ENCODE peak calls at places on chromosomes 1 and 21, in eight cellular contexts. S, E, Y, R, M, B, I and Z are unnamed samples.

GRCh38 chr1:161099090-161099802 is 1.1 kb downstream of the KLHDC9 start:
- DNase-seq in S (no peak), E (no peak), Y (no peak), R (no peak), M (no peak), B (no peak), I (no peak), Z (no peak)

GRCh38 chr1:112954059-112954458 is 1.9 kb downstream of the SLC16A1 start:
- DNase-seq in S (no peak), E (no peak), Y (no peak), R (no peak), M (no peak), B (no peak), I (no peak), Z (no peak)

GRCh38 chr1:207241164-207241934 is 80.1 kb upstream of the CD55 start:
- DNase-seq in S (no peak), E (peak), Y (no peak), R (no peak), M (peak), B (no peak), I (no peak), Z (no peak)

GRCh38 chr1:93716974-93717373 is 35.3 kb upstream of the BCAR3 start:
- DNase-seq in S (no peak), E (no peak), Y (no peak), R (no peak), M (peak), B (no peak), I (no peak), Z (no peak)

GRCh38 chr1:61708953-61709907 is 15.7 kb downstream of the TM2D1 start:
- DNase-seq in S (no peak), E (peak), Y (no peak), R (no peak), M (no peak), B (no peak), I (no peak), Z (no peak)

GRCh38 chr21:24023402-24023801 is 1583.9 kb downstream of the MRPL39 start:
- DNase-seq in S (no peak), E (no peak), Y (no peak), R (no peak), M (no peak), B (no peak), I (no peak), Z (no peak)

GRCh38 chr1:153375511-153375910 is at the start of gene S100A12:
- DNase-seq in S (no peak), E (peak), Y (peak), R (no peak), M (peak), B (no peak), I (no peak), Z (no peak)

GRCh38 chr1:50109647-50110075 is 941 bp downstream of the ELAVL4 start:
- DNase-seq in S (no peak), E (no peak), Y (peak), R (no peak), M (no peak), B (no peak), I (no peak), Z (no peak)

GRCh38 chr1:155695107-155695506 is 6.2 kb downstream of the DAP3 start:
- DNase-seq in S (no peak), E (no peak), Y (peak), R (no peak), M (no peak), B (peak), I (no peak), Z (no peak)

GRCh38 chr1:25472494-25472893 is 41.8 kb downstream of the MACO1 start:
- DNase-seq in S (no peak), E (no peak), Y (no peak), R (no peak), M (no peak), B (no peak), I (no peak), Z (no peak)

GRCh38 chr1:248752119-248752931 is 3.2 kb downstream of the LYPD8 start:
- DNase-seq in S (no peak), E (no peak), Y (no peak), R (no peak), M (peak), B (no peak), I (no peak), Z (no peak)

GRCh38 chr1:230899845-230900251 is 31.5 kb upstream of the C1orf198 start:
- DNase-seq in S (no peak), E (no peak), Y (peak), R (no peak), M (no peak), B (no peak), I (no peak), Z (no peak)

GRCh38 chr21:26842976-26843911 is 2.0 kb downstream of the ADAMTS1 start:
- DNase-seq in S (peak), E (peak), Y (peak), R (peak), M (peak), B (peak), I (peak), Z (peak)

GRCh38 chr21:26840912-26841311 is 4.3 kb downstream of the ADAMTS1 start:
- DNase-seq in S (peak), E (no peak), Y (peak), R (peak), M (peak), B (no peak), I (peak), Z (no peak)

GRCh38 chr21:26842300-26842699 is 2.9 kb downstream of the ADAMTS1 start:
- DNase-seq in S (no peak), E (no peak), Y (no peak), R (no peak), M (no peak), B (no peak), I (no peak), Z (peak)

GRCh38 chr21:26837539-26837938 is 7.7 kb downstream of the ADAMTS1 start:
- DNase-seq in S (no peak), E (no peak), Y (no peak), R (no peak), M (no peak), B (no peak), I (no peak), Z (no peak)

GRCh38 chr21:26840206-26840605 is 5.0 kb downstream of the ADAMTS1 start:
- DNase-seq in S (no peak), E (no peak), Y (no peak), R (no peak), M (no peak), B (no peak), I (no peak), Z (no peak)
- H3K27ac ChIP-seq in S (peak), E (no peak), Y (no peak), R (peak), M (no peak), B (no peak), I (peak), Z (peak)

GRCh38 chr1:111198836-111199235 is 1.6 kb downstream of the DENND2D start:
- DNase-seq in S (no peak), E (no peak), Y (no peak), R (no peak), M (no peak), B (no peak), I (no peak), Z (no peak)

GRCh38 chr1:111200802-111201161 is 336 bp upstream of the DENND2D start:
- DNase-seq in S (no peak), E (no peak), Y (no peak), R (no peak), M (no peak), B (no peak), I (no peak), Z (no peak)

GRCh38 chr1:111201275-111202090 is 1.0 kb upstream of the DENND2D start:
- DNase-seq in S (no peak), E (no peak), Y (no peak), R (no peak), M (no peak), B (no peak), I (no peak), Z (no peak)

GRCh38 chr1:111199329-111199728 is 1.1 kb downstream of the DENND2D start:
- DNase-seq in S (no peak), E (no peak), Y (no peak), R (no peak), M (no peak), B (no peak), I (no peak), Z (no peak)

GRCh38 chr1:111199881-111200801 is at the start of gene DENND2D:
- DNase-seq in S (peak), E (peak), Y (peak), R (peak), M (no peak), B (peak), I (no peak), Z (peak)
- TF ChIP-seq POLR2A in S (peak), E (no peak), Y (no peak), R (no peak), M (no peak), B (no peak), I (no peak), Z (no peak)

GRCh38 chr1:98103617-98104284 is 182.9 kb upstream of the DPYD start:
- DNase-seq in S (no peak), E (no peak), Y (no peak), R (no peak), M (peak), B (no peak), I (no peak), Z (no peak)

GRCh38 chr1:98099501-98099900 is 178.7 kb upstream of the DPYD start:
- DNase-seq in S (no peak), E (no peak), Y (no peak), R (no peak), M (no peak), B (no peak), I (no peak), Z (no peak)

GRCh38 chr1:98102369-98103030 is 181.7 kb upstream of the DPYD start:
- DNase-seq in S (no peak), E (no peak), Y (no peak), R (no peak), M (no peak), B (no peak), I (no peak), Z (no peak)

GRCh38 chr1:98098473-98098872 is 177.6 kb upstream of the DPYD start:
- DNase-seq in S (no peak), E (no peak), Y (no peak), R (no peak), M (no peak), B (no peak), I (no peak), Z (no peak)

GRCh38 chr1:98101364-98101763 is 180.5 kb upstream of the DPYD start:
- DNase-seq in S (no peak), E (no peak), Y (no peak), R (no peak), M (no peak), B (no peak), I (no peak), Z (no peak)
- H3K27ac ChIP-seq in S (no peak), E (no peak), Y (no peak), R (no peak), M (no peak), B (no peak), I (no peak), Z (no peak)

GRCh38 chr1:246836169-246836568 is 95.6 kb downstream of the AHCTF1 start:
- DNase-seq in S (no peak), E (no peak), Y (no peak), R (no peak), M (no peak), B (no peak), I (no peak), Z (no peak)
- TF ChIP-seq POLR2A in S (no peak), E (no peak), Y (no peak), R (no peak), M (no peak), B (no peak), I (no peak), Z (no peak)

DNA sequence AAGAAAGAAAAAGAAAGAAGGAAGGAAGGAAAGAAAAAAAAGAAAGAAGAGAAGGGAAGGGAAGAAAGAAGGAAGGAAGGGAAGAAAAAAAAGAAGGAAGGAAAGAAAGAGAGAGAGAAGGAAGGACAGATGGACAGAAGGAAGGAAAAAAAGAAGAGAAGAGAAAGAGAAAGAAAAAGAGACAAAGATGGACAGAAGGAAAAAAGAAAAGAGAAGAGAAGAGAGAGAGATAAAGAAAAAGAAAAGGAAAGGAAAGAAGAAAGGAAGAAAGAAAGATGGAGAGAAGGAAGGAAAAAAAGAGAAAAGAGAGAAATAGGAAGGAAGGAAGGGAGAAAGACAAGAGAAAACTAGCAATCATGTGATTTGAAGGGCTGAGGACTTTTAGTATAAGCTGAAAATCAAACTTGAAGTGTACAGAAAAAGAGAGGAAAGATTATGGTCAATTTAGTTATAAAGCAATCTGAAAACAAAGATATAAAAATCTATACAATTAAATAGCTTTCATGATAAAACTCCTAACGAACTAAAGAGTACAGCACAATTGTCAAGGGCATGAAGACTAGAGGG is 115.3 kb downstream of the LTN1 start:
- DNase-seq in S (no peak), E (no peak), Y (no peak), R (no peak), M (no peak), B (no peak), I (no peak), Z (no peak)
- H3K27ac ChIP-seq in S (no peak), E (no peak), Y (no peak), R (no peak), M (no peak), B (no peak), I (no peak), Z (no peak)